ENCODE peak calls at places on chromosomes 5 and 9, in four cellular contexts. O, Z, L and N are unnamed samples.

GRCh38 chr9:135905380-135906282 is 1.7 kb downstream of the CAMSAP1 start:
- DNase-seq in L (no peak), Z (no peak), O (no peak), N (no peak)

GRCh38 chr9:135116892-135117680 is 29.6 kb downstream of the OLFM1 start:
- DNase-seq in O (no peak), Z (no peak), L (no peak), N (no peak)

GRCh38 chr5:4447657-4448056 is 692.5 kb upstream of the ADAMTS16 start:
- DNase-seq in O (no peak), Z (no peak), L (no peak), N (no peak)

GRCh38 chr9:125971050-125971449 is 223.9 kb downstream of the PBX3 start:
- DNase-seq in Z (no peak), L (no peak), O (no peak), N (peak)

GRCh38 chr5:149497357-149497756 is 53.9 kb downstream of the CSNK1A1 start:
- DNase-seq in L (no peak), O (peak), Z (no peak), N (no peak)

GRCh38 chr5:7877851-7878250 is 8.9 kb downstream of the MTRR start:
- DNase-seq in Z (peak), L (no peak), O (peak), N (no peak)

GRCh38 chr9:38022995-38023394 is 46.0 kb downstream of the SHB start:
- DNase-seq in O (no peak), L (no peak), Z (no peak), N (no peak)

GRCh38 chr9:112049834-112050516 is 125.1 kb downstream of the SUSD1 start:
- DNase-seq in L (no peak), Z (no peak), O (no peak), N (no peak)

GRCh38 chr5:68088302-68088701 is 127.3 kb upstream of the PIK3R1 start:
- DNase-seq in L (no peak), O (no peak), Z (no peak), N (no peak)

GRCh38 chr9:19431361-19432171 is 22.8 kb downstream of the ACER2 start:
- DNase-seq in L (no peak), Z (no peak), O (no peak), N (no peak)

GRCh38 chr5:16578474-16578883 is 38.3 kb downstream of the RETREG1 start:
- DNase-seq in L (no peak), O (no peak), Z (no peak), N (no peak)

GRCh38 chr9:134881313-134881670 is 682 bp downstream of the FCN2 start:
- DNase-seq in O (no peak), Z (no peak), L (no peak), N (no peak)

GRCh38 chr5:127302509-127302908 is 11.9 kb downstream of the MEGF10 start:
- DNase-seq in O (no peak), Z (no peak), L (no peak), N (no peak)

GRCh38 chr5:118060833-118061232 is 927.5 kb downstream of the DTWD2 start:
- DNase-seq in L (no peak), O (no peak), Z (no peak), N (no peak)

GRCh38 chr5:14721990-14722656 is 57.6 kb downstream of the OTULIN start:
- DNase-seq in O (no peak), L (no peak), Z (peak), N (no peak)

GRCh38 chr9:127897194-127897692 is 2.2 kb downstream of the ST6GALNAC6 start:
- DNase-seq in O (peak), Z (peak), L (peak), N (peak)

GRCh38 chr5:19270153-19270552 is 717.8 kb downstream of the CDH18 start:
- DNase-seq in O (no peak), L (no peak), Z (no peak), N (no peak)

GRCh38 chr5:133514456-133514855 is 97.9 kb downstream of the FSTL4 start:
- DNase-seq in O (no peak), L (no peak), Z (no peak), N (no peak)

GRCh38 chr9:85940275-85940831 is 593 bp upstream of the NAA35 start:
- DNase-seq in Z (no peak), L (no peak), O (peak), N (no peak)

GRCh38 chr9:97985058-97985861 is 2.1 kb downstream of the ANP32B start:
- DNase-seq in O (peak), Z (no peak), L (no peak), N (no peak)

GRCh38 chr9:133680976-133681657 is 45.0 kb downstream of the DBH start:
- DNase-seq in Z (no peak), O (no peak), L (no peak), N (no peak)

GRCh38 chr9:42388846-42389245 is 205.4 kb downstream of the SPATA31A6 start:
- DNase-seq in O (no peak), L (no peak), Z (no peak), N (no peak)

GRCh38 chr9:81351166-81351565 is 338.2 kb downstream of the TLE1 start:
- DNase-seq in O (no peak), L (no peak), Z (no peak), N (no peak)

GRCh38 chr9:116549061-116549664 is 137.9 kb upstream of the TRIM32 start:
- DNase-seq in Z (peak), O (peak), L (no peak), N (no peak)

GRCh38 chr5:119287547-119288073 is 68.2 kb upstream of the TNFAIP8 start:
- DNase-seq in O (peak), Z (no peak), L (no peak), N (no peak)

GRCh38 chr9:109817846-109818472 is 38.0 kb downstream of the PALM2AKAP2 start:
- DNase-seq in Z (peak), L (peak), O (peak), N (peak)

GRCh38 chr9:78118742-78119473 is 87.3 kb upstream of the GNAQ start:
- DNase-seq in L (no peak), O (no peak), Z (no peak), N (no peak)

GRCh38 chr9:78122631-78123030 is 91.0 kb upstream of the GNAQ start:
- DNase-seq in L (no peak), Z (no peak), O (no peak), N (no peak)

GRCh38 chr9:78123808-78124207 is 92.2 kb upstream of the GNAQ start:
- DNase-seq in Z (no peak), O (no peak), L (no peak), N (no peak)

DNA sequence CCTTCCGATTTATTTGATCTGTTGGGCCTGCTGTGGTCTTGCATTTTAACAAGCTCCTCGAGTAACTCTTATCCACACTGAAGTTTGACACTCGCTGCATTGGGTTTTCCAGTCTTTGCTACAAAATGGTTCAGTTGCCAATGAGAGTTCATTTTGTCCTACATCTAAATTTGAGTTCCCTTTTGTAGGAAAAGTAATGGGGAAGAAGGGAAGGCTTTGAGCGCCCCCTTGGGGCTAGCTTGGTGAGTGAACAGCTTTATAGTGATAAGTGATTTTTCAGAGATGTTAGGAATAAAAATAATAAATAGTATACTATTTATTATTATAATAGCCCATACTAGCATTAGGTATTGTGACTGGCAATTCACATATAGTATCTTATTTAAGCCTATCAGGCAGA is 89.9 kb upstream of the GNAQ start:
- DNase-seq in L (peak), O (peak), Z (peak), N (no peak)
- TF ChIP-seq RNF2 in L (no peak), O (no peak), Z (no peak), N (no peak)

GRCh38 chr5:26121343-26121742 is 917.0 kb downstream of the CDH9 start:
- DNase-seq in Z (peak), O (peak), L (no peak), N (no peak)
- TF ChIP-seq CEBPB in Z (no peak), O (no peak), L (no peak), N (no peak)

DNA sequence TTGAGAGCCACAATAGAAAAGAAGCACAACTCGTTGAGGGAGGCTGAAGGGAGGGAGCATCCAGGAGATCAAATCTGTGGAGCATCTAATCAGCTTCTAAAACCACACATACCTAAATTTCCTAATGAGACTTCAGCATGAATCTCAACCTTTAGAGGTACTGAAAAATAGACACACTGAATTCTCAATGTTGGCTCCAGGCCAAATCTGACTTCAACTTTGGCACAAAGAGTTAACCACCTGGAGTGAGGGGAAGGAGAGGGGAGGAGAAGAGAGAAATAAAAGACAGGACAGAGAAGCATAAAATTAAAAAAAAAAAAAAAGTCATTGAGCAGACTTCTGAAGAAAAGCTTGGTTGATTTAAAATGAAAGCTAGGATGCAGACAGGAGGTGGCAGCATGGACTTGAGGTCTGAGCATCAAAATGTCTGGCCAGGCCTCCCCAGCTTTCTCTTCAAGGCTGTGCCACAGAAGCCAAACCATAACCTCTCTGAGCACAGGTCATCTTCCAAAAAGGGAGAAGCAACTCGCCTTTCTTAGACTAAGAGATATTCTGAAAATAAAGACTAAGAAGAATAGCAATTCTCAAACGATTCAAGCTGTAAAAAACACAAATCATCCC is 205.6 kb downstream of the DENND1A start:
- DNase-seq in Z (no peak), O (peak), L (no peak), N (no peak)
- TF ChIP-seq RNF2 in Z (no peak), O (no peak), L (no peak), N (no peak)

DNA sequence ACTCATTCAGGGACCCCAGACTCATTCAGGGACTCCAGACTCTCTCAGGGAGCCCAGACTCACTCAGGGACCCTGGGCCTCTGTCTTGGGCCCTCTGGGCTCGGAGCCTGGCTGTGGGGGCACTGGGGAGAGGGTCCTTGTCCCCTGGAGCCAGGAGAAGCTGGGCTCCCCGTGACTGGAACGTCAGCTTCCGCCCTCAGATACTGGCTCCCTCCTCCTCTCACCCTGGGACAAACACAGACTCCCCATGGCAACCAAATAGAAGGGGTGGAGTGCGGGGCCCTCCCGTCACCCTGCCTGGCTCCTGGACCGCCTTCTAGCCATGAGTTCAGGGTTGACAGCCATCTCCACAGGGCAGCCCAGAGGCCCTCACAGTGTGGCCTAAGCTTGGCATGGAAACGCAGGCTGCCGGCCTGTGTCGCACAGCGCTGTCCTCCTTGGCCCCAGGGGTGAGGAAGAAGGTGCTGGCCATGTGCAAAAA is 27.6 kb downstream of the ZDHHC11B start:
- DNase-seq in Z (peak), L (no peak), O (no peak), N (no peak)
- TF ChIP-seq CEBPB in Z (no peak), L (no peak), O (no peak), N (no peak)

GRCh38 chr5:179309751-179310320 is 35.4 kb downstream of the ADAMTS2 start:
- DNase-seq in O (no peak), Z (no peak), L (no peak), N (no peak)

GRCh38 chr5:179311091-179311470 is 34.2 kb downstream of the ADAMTS2 start:
- DNase-seq in Z (no peak), L (no peak), O (no peak), N (no peak)

GRCh38 chr5:179311581-179311980 is 33.7 kb downstream of the ADAMTS2 start:
- DNase-seq in O (no peak), Z (no peak), L (no peak), N (no peak)

GRCh38 chr5:179309383-179309670 is 35.9 kb downstream of the ADAMTS2 start:
- DNase-seq in O (no peak), L (no peak), Z (no peak), N (no peak)

DNA sequence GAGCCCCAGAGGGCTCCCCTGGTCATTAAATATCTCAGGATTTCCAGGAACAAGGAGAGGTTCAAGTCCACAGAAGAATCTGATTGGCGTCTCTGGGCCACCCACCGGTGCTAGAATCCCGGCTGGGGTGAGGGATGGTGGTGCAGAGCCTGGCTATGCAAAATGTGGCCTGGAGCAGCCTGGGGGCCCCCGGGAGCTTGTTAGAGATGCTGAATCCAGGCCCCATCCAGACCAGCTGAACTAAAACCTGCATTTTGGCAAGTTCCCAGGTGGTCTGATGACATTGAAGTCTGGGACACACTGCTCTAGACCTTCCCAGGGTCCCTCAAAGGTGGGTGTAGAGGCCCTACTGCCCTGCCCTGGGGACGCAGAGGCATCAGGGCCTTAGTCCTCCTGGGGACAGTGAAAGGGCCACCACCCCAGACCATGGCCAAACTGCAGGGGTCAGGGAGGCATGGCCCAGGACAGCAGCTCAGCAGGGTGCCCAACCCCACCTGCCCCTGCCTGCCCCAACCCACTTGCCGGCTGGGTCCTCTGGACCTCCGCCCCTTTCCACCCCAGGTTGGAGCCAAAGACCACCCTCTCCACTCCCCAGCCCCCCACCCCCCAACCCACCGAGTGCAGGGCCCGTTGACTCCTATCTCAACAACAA is 34.7 kb downstream of the ADAMTS2 start:
- DNase-seq in Z (no peak), L (no peak), O (no peak), N (no peak)
- TF ChIP-seq RNF2 in Z (no peak), L (no peak), O (no peak), N (no peak)